ENCODE peak calls at places on chromosomes 16 and 17, in ten cellular contexts. V is stimulated activated CD8-positive, alpha-beta memory T cell treated with anti-CD3 and anti-CD28 coated beads, Interleukin-7, amount 100 ng/mL, for 24 hours; B is activated naive CD4-positive, alpha-beta T cell; J is GM03348; I is activated CD8-positive, alpha-beta memory T cell treated with anti-CD3 and anti-CD28 coated beads for 1 hour; P is NCI-H446 treated with DMSO at 0.1 percent for 48 hours; G is GM19239; S is neural crest cell; T is mesendoderm; A is OCI-M1. Y is an unnamed sample.
A peak's percentile ranks its signal among the peaks of the same experiment; 100 is the strongest.

GRCh38 chr17:82328141-82328993 is 5.2 kb downstream of the SECTM1 start:
- DNase-seq in V (no peak), B (no peak), J (no peak), I (no peak), P (no peak), G (no peak), S (no peak), T (no peak), A (peak; percentile 7), Y (peak; percentile 27)

GRCh38 chr17:35286120-35286781 is 43.4 kb downstream of the SLFN5 start:
- DNase-seq in V (no peak), B (no peak), J (no peak), I (no peak), P (no peak), G (no peak), S (no peak), T (peak; percentile 5), A (peak; percentile 53), Y (no peak)

GRCh38 chr17:37373530-37374159 is 2.1 kb upstream of the C17orf78 start:
- DNase-seq in V (peak; percentile 23), B (peak; percentile 17), J (peak; percentile 83), I (peak; percentile 17), P (peak; percentile 59), G (peak; percentile 65), S (peak; percentile 55), T (peak; percentile 93), A (peak; percentile 92), Y (peak; percentile 67)

GRCh38 chr17:83099086-83099540 is 19.7 kb downstream of the METRNL start:
- DNase-seq in V (no peak), B (no peak), J (no peak), I (no peak), P (no peak), G (no peak), S (no peak), T (no peak), A (no peak), Y (no peak)

GRCh38 chr17:41588126-41588810 is 1.6 kb upstream of the KRT14 start:
- DNase-seq in V (no peak), B (no peak), J (no peak), I (no peak), P (no peak), G (no peak), S (no peak), T (no peak), A (no peak), Y (no peak)

GRCh38 chr16:55569025-55569424 is 2.5 kb downstream of the CAPNS2 start:
- DNase-seq in V (no peak), B (no peak), J (peak; percentile 27), I (no peak), P (no peak), G (no peak), S (no peak), T (no peak), A (no peak), Y (no peak)

GRCh38 chr17:28379814-28380571 is 8.5 kb downstream of the SARM1 start:
- DNase-seq in V (no peak), B (no peak), J (no peak), I (no peak), P (no peak), G (no peak), S (no peak), T (peak; percentile 90), A (peak; percentile 73), Y (no peak)

GRCh38 chr17:79837888-79838540 is 1.2 kb downstream of the CBX4 start:
- DNase-seq in V (no peak), B (peak; percentile 35), J (no peak), I (no peak), P (no peak), G (no peak), S (no peak), T (no peak), A (no peak), Y (no peak)

GRCh38 chr17:47733414-47734288 is 615 bp downstream of the TBX21 start:
- DNase-seq in V (no peak), B (no peak), J (no peak), I (no peak), P (no peak), G (no peak), S (no peak), T (peak; percentile 25), A (no peak), Y (no peak)

GRCh38 chr16:20401475-20402016 is 3.0 kb downstream of the PDILT start:
- DNase-seq in V (no peak), B (no peak), J (no peak), I (no peak), P (no peak), G (no peak), S (no peak), T (no peak), A (no peak), Y (no peak)

GRCh38 chr16:14015948-14016347 is 55.2 kb upstream of the MRTFB start:
- DNase-seq in V (no peak), B (no peak), J (peak; percentile 66), I (no peak), P (no peak), G (no peak), S (no peak), T (peak; percentile 55), A (no peak), Y (no peak)

GRCh38 chr17:79646721-79647455 is 36.0 kb upstream of the RBFOX3 start:
- DNase-seq in V (no peak), B (no peak), J (no peak), I (no peak), P (no peak), G (no peak), S (peak; percentile 0), T (no peak), A (no peak), Y (no peak)

GRCh38 chr17:8126306-8127066 is 2.6 kb upstream of the HES7 start:
- DNase-seq in V (no peak), B (no peak), J (peak; percentile 79), I (no peak), P (no peak), G (no peak), S (peak; percentile 30), T (peak; percentile 45), A (peak; percentile 74), Y (peak; percentile 58)

GRCh38 chr17:4808378-4808767 is 1.4 kb downstream of the PLD2 start:
- DNase-seq in V (no peak), B (no peak), J (no peak), I (no peak), P (peak; percentile 72), G (no peak), S (no peak), T (no peak), A (no peak), Y (no peak)

GRCh38 chr16:4795181-4795827 is at the start of gene SMIM22:
- DNase-seq in V (no peak), B (no peak), J (no peak), I (no peak), P (no peak), G (no peak), S (no peak), T (no peak), A (no peak), Y (peak; percentile 85)

GRCh38 chr16:57732683-57733082 is 2.9 kb upstream of the KATNB1 start:
- DNase-seq in V (no peak), B (no peak), J (no peak), I (no peak), P (no peak), G (no peak), S (no peak), T (no peak), A (no peak), Y (no peak)

GRCh38 chr17:18321309-18321708 is 6.2 kb downstream of the SMCR8 start:
- DNase-seq in V (no peak), B (no peak), J (peak; percentile 58), I (no peak), P (no peak), G (no peak), S (no peak), T (peak; percentile 67), A (peak; percentile 1), Y (no peak)

GRCh38 chr17:43791589-43791988 is 11.4 kb downstream of the CFAP97D1 start:
- DNase-seq in V (no peak), B (no peak), J (peak; percentile 27), I (no peak), P (peak; percentile 87), G (no peak), S (no peak), T (peak; percentile 90), A (peak; percentile 88), Y (peak; percentile 46)

GRCh38 chr16:87653234-87653633 is 50.9 kb downstream of the JPH3 start:
- DNase-seq in V (no peak), B (no peak), J (peak; percentile 55), I (no peak), P (no peak), G (peak; percentile 54), S (no peak), T (peak; percentile 7), A (peak; percentile 4), Y (no peak)

GRCh38 chr17:66834919-66835454 is at the start of gene CACNG5:
- DNase-seq in V (no peak), B (no peak), J (no peak), I (no peak), P (no peak), G (no peak), S (peak; percentile 30), T (peak; percentile 45), A (no peak), Y (no peak)

GRCh38 chr17:48155889-48156670 is 48.5 kb downstream of the SNX11 start:
- DNase-seq in V (no peak), B (no peak), J (no peak), I (no peak), P (no peak), G (no peak), S (no peak), T (peak; percentile 42), A (no peak), Y (peak; percentile 42)

GRCh38 chr17:50935201-50936124 is 69.3 kb upstream of the TOB1 start:
- DNase-seq in V (no peak), B (no peak), J (no peak), I (no peak), P (no peak), G (no peak), S (no peak), T (no peak), A (no peak), Y (no peak)

GRCh38 chr17:41917192-41917591 is 1.6 kb downstream of the ACLY start:
- DNase-seq in V (no peak), B (no peak), J (peak; percentile 48), I (no peak), P (peak; percentile 42), G (no peak), S (no peak), T (no peak), A (no peak), Y (no peak)

GRCh38 chr17:82753516-82753915 is 1.7 kb downstream of the TBCD start:
- DNase-seq in V (no peak), B (no peak), J (no peak), I (no peak), P (no peak), G (no peak), S (no peak), T (no peak), A (no peak), Y (no peak)